ENCODE peak calls at places on chromosomes 4 and X, in nine cellular contexts. S is mesenchymal stem cell, T is sigmoid colon, D is A549, M is Peyer's patch, L is GM23248, C is neuronal stem cell, U is tibial nerve, Y is suprapubic skin. V is an unnamed sample.

GRCh38 chrX:331145-331771 is 12.7 kb upstream of the GTPBP6 start:
- DNase-seq in S (peak; percentile 67), T (peak; percentile 62), D (no peak), M (no peak), L (peak; percentile 78), C (no peak), U (no peak), Y (peak; percentile 42), V (no peak)

GRCh38 chr4:59945277-59945676 is 1254.8 kb upstream of the ADGRL3 start:
- DNase-seq in S (no peak), T (no peak), D (no peak), M (no peak), L (peak; percentile 1), C (no peak), U (no peak), Y (no peak), V (no peak)

GRCh38 chr4:134634301-134634700 is 432.7 kb upstream of the PABPC4L start:
- DNase-seq in S (no peak), T (no peak), D (no peak), M (no peak), L (no peak), C (no peak), U (no peak), Y (no peak), V (no peak)

GRCh38 chr4:24949970-24950369 is 37.1 kb upstream of the CCDC149 start:
- DNase-seq in S (no peak), T (no peak), D (no peak), M (no peak), L (no peak), C (no peak), U (no peak), Y (no peak), V (no peak)

GRCh38 chr4:1199556-1200331 is 27.4 kb upstream of the SPON2 start:
- DNase-seq in S (no peak), T (peak; percentile 62), D (no peak), M (peak; percentile 46), L (no peak), C (no peak), U (peak; percentile 9), Y (no peak), V (no peak)

GRCh38 chrX:43706786-43707185 is 50.7 kb downstream of the MAOA start:
- DNase-seq in S (no peak), T (no peak), D (no peak), M (no peak), L (peak; percentile 2), C (no peak), U (no peak), Y (no peak), V (no peak)

GRCh38 chr4:168584321-168584771 is 87.5 kb downstream of the PALLD start:
- DNase-seq in S (no peak), T (no peak), D (no peak), M (no peak), L (peak; percentile 78), C (no peak), U (no peak), Y (no peak), V (no peak)

GRCh38 chr4:65546882-65547281 is 123.4 kb downstream of the EPHA5 start:
- DNase-seq in S (no peak), T (no peak), D (peak; percentile 4), M (no peak), L (no peak), C (no peak), U (no peak), Y (no peak), V (no peak)

GRCh38 chr4:36081185-36081584 is 163.1 kb downstream of the ARAP2 start:
- DNase-seq in S (no peak), T (no peak), D (no peak), M (no peak), L (no peak), C (no peak), U (no peak), Y (no peak), V (no peak)

GRCh38 chrX:17567173-17567572 is 170.1 kb upstream of the SCML1 start:
- DNase-seq in S (no peak), T (peak; percentile 66), D (no peak), M (no peak), L (peak; percentile 49), C (no peak), U (no peak), Y (no peak), V (no peak)

GRCh38 chr4:76624271-76624681 is 189.2 kb downstream of the SHROOM3 start:
- DNase-seq in S (peak; percentile 99), T (peak; percentile 66), D (peak; percentile 35), M (no peak), L (peak; percentile 96), C (peak; percentile 26), U (peak; percentile 17), Y (no peak), V (peak; percentile 69)

GRCh38 chr4:121213940-121214339 is 49.8 kb upstream of the TNIP3 start:
- DNase-seq in S (no peak), T (no peak), D (no peak), M (no peak), L (no peak), C (no peak), U (no peak), Y (no peak), V (no peak)

GRCh38 chr4:44422912-44423311 is 25.7 kb downstream of the KCTD8 start:
- DNase-seq in S (no peak), T (no peak), D (no peak), M (no peak), L (no peak), C (no peak), U (no peak), Y (no peak), V (no peak)

GRCh38 chr4:41318839-41319530 is 62.3 kb downstream of the UCHL1 start:
- DNase-seq in S (peak; percentile 61), T (no peak), D (peak; percentile 80), M (no peak), L (peak; percentile 52), C (no peak), U (no peak), Y (no peak), V (no peak)

GRCh38 chr4:11729548-11729947 is 300.9 kb upstream of the HS3ST1 start:
- DNase-seq in S (peak; percentile 65), T (no peak), D (peak; percentile 7), M (no peak), L (no peak), C (no peak), U (no peak), Y (no peak), V (no peak)

GRCh38 chr4:153467897-153468262 is 1.7 kb downstream of the TMEM131L start:
- DNase-seq in S (peak; percentile 20), T (no peak), D (no peak), M (no peak), L (no peak), C (no peak), U (no peak), Y (no peak), V (no peak)

GRCh38 chrX:57172544-57172943 is 35.3 kb upstream of the SPIN2A start:
- DNase-seq in S (no peak), T (no peak), D (no peak), M (no peak), L (peak; percentile 57), C (no peak), U (no peak), Y (no peak), V (no peak)

GRCh38 chr4:126859314-126859713 is 773.4 kb upstream of the INTU start:
- DNase-seq in S (no peak), T (no peak), D (no peak), M (no peak), L (no peak), C (no peak), U (no peak), Y (no peak), V (no peak)

GRCh38 chr4:152516156-152516555 is 19.7 kb downstream of the FBXW7 start:
- DNase-seq in S (no peak), T (no peak), D (no peak), M (no peak), L (peak; percentile 33), C (no peak), U (no peak), Y (no peak), V (no peak)

GRCh38 chr4:10005632-10006031 is 15.7 kb downstream of the SLC2A9 start:
- DNase-seq in S (no peak), T (no peak), D (no peak), M (no peak), L (no peak), C (no peak), U (no peak), Y (no peak), V (no peak)
- H3K4me1 ChIP-seq in S (peaks cover 8% of the 10 kb centered on the region), T (peaks cover 30% of the 10 kb centered on the region), D (peaks cover 43% of the 10 kb centered on the region), M (peaks cover 22% of the 10 kb centered on the region), L (peaks cover 23% of the 10 kb centered on the region), C (no peaks in the 10 kb centered on the region), U (peaks cover 36% of the 10 kb centered on the region), Y (peaks cover 46% of the 10 kb centered on the region), V (peaks cover 18% of the 10 kb centered on the region)

GRCh38 chrX:19804168-19804567 is 83.2 kb downstream of the SH3KBP1 start:
- DNase-seq in S (no peak), T (no peak), D (no peak), M (no peak), L (peak; percentile 5), C (no peak), U (no peak), Y (no peak), V (no peak)
- H3K4me1 ChIP-seq in S (no peaks in the 10 kb centered on the region), T (peaks cover 6% of the 10 kb centered on the region), D (no peaks in the 10 kb centered on the region), M (no peaks in the 10 kb centered on the region), L (peaks cover 16% of the 10 kb centered on the region), C (peaks cover 9% of the 10 kb centered on the region), U (peaks cover 11% of the 10 kb centered on the region), Y (peaks cover 3% of the 10 kb centered on the region), V (peaks cover 3% of the 10 kb centered on the region)

GRCh38 chrX:12997898-12998687 is 23.2 kb downstream of the TMSB4X start:
- DNase-seq in S (no peak), T (no peak), D (no peak), M (no peak), L (no peak), C (peak; percentile 15), U (no peak), Y (no peak), V (no peak)
- H3K4me1 ChIP-seq in S (no peaks in the 10 kb centered on the region), T (peaks cover 3% of the 10 kb centered on the region), D (peaks cover 71% of the 10 kb centered on the region), M (peaks cover 17% of the 10 kb centered on the region), L (no peaks in the 10 kb centered on the region), C (peaks cover 23% of the 10 kb centered on the region), U (peaks cover 35% of the 10 kb centered on the region), Y (peaks cover 4% of the 10 kb centered on the region), V (peaks cover 24% of the 10 kb centered on the region)

GRCh38 chr4:113596396-113596795 is 165.1 kb downstream of the CAMK2D start:
- DNase-seq in S (no peak), T (no peak), D (no peak), M (no peak), L (no peak), C (no peak), U (no peak), Y (no peak), V (no peak)
- H3K4me1 ChIP-seq in S (no peaks in the 10 kb centered on the region), T (peaks cover 11% of the 10 kb centered on the region), D (peaks cover 4% of the 10 kb centered on the region), M (no peaks in the 10 kb centered on the region), L (no peaks in the 10 kb centered on the region), C (no peaks in the 10 kb centered on the region), U (no peaks in the 10 kb centered on the region), Y (no peaks in the 10 kb centered on the region), V (peaks cover 5% of the 10 kb centered on the region)

DNA sequence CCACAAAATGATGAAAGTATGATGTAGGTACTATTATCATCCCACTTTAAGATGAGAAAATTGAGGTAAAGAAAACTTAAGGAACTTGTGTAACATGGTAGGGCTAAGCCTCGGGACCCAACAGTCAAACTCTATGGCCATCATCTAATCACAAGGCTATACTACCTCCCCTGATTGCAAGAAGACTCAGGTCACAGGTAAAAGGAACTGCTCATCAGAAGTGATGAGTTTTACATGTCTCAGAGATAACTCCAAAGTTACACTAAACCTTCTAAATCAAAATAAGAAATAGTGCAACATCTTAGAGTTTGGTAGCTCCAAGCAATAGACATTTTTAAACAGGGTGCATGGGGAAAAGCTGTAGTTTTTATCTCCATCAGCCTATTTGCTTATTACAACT is 96.5 kb upstream of the MYOZ2 start:
- DNase-seq in S (no peak), T (no peak), D (no peak), M (no peak), L (no peak), C (no peak), U (no peak), Y (no peak), V (no peak)
- H3K4me1 ChIP-seq in S (peaks cover 6% of the 10 kb centered on the region), T (peaks cover 73% of the 10 kb centered on the region), D (peaks cover 58% of the 10 kb centered on the region), M (no peaks in the 10 kb centered on the region), L (peaks cover 78% of the 10 kb centered on the region), C (no peaks in the 10 kb centered on the region), U (peaks cover 86% of the 10 kb centered on the region), Y (peaks cover 19% of the 10 kb centered on the region), V (peaks cover 56% of the 10 kb centered on the region)

V was measured in thoracic aorta.